ENCODE peak calls at places on chromosome 11, in five cellular contexts. A is GM12878, M is HCT116, V is H1, I is HepG2. K is an unnamed sample.

GRCh38 chr11:102241026-102241425 is 76.3 kb upstream of the BIRC3 start:
- DNase-seq in A (no peak), M (no peak), V (no peak), I (no peak), K (no peak)

GRCh38 chr11:1171985-1172728 is 14.4 kb downstream of the MUC5AC start:
- DNase-seq in A (no peak), M (no peak), V (no peak), I (no peak), K (no peak)

GRCh38 chr11:34150494-34151151 is 45.2 kb downstream of the NAT10 start:
- DNase-seq in A (no peak), M (no peak), V (no peak), I (no peak), K (no peak)

GRCh38 chr11:13465909-13466371 is 2.9 kb upstream of the BTBD10 start:
- DNase-seq in A (no peak), M (peak), V (no peak), I (peak), K (peak)

GRCh38 chr11:117621226-117621625 is 175.8 kb downstream of the DSCAML1 start:
- DNase-seq in A (no peak), M (peak), V (no peak), I (no peak), K (peak)

GRCh38 chr11:115134886-115135285 is 369.3 kb downstream of the CADM1 start:
- DNase-seq in A (no peak), M (no peak), V (no peak), I (no peak), K (no peak)

GRCh38 chr11:122652495-122652894 is 3.0 kb upstream of the UBASH3B start:
- DNase-seq in A (no peak), M (no peak), V (no peak), I (peak), K (no peak)

GRCh38 chr11:7892751-7893356 is 38.2 kb downstream of the OR10A6 start:
- DNase-seq in A (no peak), M (peak), V (no peak), I (peak), K (peak)

GRCh38 chr11:35013514-35014191 is 97.2 kb downstream of the PDHX start:
- DNase-seq in A (no peak), M (no peak), V (no peak), I (no peak), K (no peak)

GRCh38 chr11:131295986-131296385 is 74.4 kb upstream of the NTM start:
- DNase-seq in A (no peak), M (no peak), V (no peak), I (no peak), K (no peak)

GRCh38 chr11:82523141-82523540 is 210.5 kb downstream of the FAM181B start:
- DNase-seq in A (no peak), M (no peak), V (no peak), I (no peak), K (no peak)

GRCh38 chr11:88312665-88313064 is 24.9 kb downstream of the CTSC start:
- DNase-seq in A (no peak), M (no peak), V (no peak), I (no peak), K (no peak)

GRCh38 chr11:82981852-82982251 is 80.3 kb downstream of the DDIAS start:
- DNase-seq in A (no peak), M (no peak), V (no peak), I (no peak), K (no peak)

GRCh38 chr11:73314121-73314948 is 6.3 kb downstream of the ARHGEF17 start:
- DNase-seq in A (no peak), M (no peak), V (no peak), I (peak), K (no peak)

GRCh38 chr11:134476435-134477021 is 64.5 kb upstream of the B3GAT1 start:
- DNase-seq in A (no peak), M (no peak), V (peak), I (no peak), K (peak)

GRCh38 chr11:112961751-112962747 is 829 bp downstream of the NCAM1 start:
- DNase-seq in A (no peak), M (no peak), V (peak), I (no peak), K (no peak)

GRCh38 chr11:16242806-16243205 is 113.5 kb downstream of the SOX6 start:
- DNase-seq in A (no peak), M (no peak), V (no peak), I (no peak), K (no peak)

GRCh38 chr11:16252373-16252772 is 104.0 kb downstream of the SOX6 start:
- DNase-seq in A (no peak), M (no peak), V (no peak), I (peak), K (peak)

GRCh38 chr11:16248248-16248647 is 108.1 kb downstream of the SOX6 start:
- DNase-seq in A (no peak), M (no peak), V (no peak), I (no peak), K (no peak)
- TF ChIP-seq JUND in A (no peak), M (no peak), V (no peak), I (no peak), K (no peak)

GRCh38 chr11:66747480-66747879 is 18.5 kb upstream of the SPTBN2 start:
- DNase-seq in A (no peak), M (no peak), V (no peak), I (no peak), K (no peak)

GRCh38 chr11:66745356-66746235 is 16.6 kb upstream of the SPTBN2 start:
- DNase-seq in A (no peak), M (no peak), V (peak), I (no peak), K (peak)

GRCh38 chr11:66739983-66740382 is 11.0 kb upstream of the SPTBN2 start:
- DNase-seq in A (no peak), M (no peak), V (no peak), I (no peak), K (no peak)

GRCh38 chr11:66744485-66745355 is 15.7 kb upstream of the SPTBN2 start:
- DNase-seq in A (peak), M (peak), V (peak), I (peak), K (peak)

GRCh38 chr11:66743271-66743968 is 14.4 kb upstream of the SPTBN2 start:
- DNase-seq in A (no peak), M (no peak), V (no peak), I (no peak), K (no peak)
- TF ChIP-seq JUND in A (no peak), M (no peak), V (no peak), I (no peak), K (no peak)

DNA sequence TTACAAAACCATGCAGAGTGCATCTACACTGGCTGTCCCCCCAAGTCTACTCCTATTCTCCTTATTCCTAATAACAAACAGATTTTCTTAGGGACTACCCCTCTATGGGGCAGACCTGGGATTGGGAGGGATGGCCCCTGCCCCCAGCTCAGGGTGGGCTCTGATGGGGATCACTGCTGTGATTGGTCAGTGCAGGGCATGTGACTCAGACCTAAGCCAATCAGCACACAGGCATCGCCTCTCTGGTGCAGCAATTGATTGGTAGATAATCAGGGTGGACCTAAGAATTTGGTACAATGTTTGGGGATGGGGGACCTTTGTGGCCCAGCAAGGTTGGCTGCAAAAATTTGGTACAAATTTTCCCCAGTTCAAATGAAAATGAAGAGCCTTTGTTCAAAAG is 57.2 kb upstream of the SHANK2 start:
- DNase-seq in A (no peak), M (no peak), V (peak), I (no peak), K (no peak)
- TF ChIP-seq JUND in A (no peak), M (no peak), V (no peak), I (no peak), K (no peak)

DNA sequence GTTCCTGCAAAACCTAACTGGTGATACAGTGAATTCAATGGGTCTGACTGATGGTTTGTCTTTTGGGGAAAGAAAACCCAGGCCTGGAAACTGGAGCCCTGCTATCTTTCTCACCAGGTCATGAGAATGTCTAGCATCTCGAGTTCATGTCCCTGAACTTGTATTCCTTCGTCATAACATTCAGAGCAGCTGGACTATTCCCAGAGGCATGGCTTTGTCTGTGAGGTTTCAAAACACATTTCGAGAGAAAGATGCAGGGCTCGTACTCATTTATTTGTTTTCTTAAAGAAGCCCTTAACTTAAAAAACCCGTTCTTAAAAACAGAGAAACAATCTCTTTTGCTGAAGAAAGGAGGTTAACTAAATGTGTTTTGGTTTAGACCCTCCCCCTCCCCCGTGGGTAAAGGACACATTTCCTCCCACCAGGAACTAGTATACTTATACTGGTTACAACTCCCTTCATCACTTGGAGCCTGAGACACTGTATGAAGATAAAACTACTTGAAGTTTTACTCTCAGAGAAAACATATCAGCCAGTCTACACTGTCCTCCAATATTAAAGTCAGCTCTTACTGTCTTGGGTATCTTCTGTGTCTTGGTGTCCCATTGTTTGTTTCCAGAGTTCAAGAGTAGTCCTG is 43.2 kb downstream of the ME3 start:
- DNase-seq in A (no peak), M (no peak), V (no peak), I (no peak), K (no peak)
- TF ChIP-seq JUND in A (no peak), M (no peak), V (no peak), I (no peak), K (no peak)

DNA sequence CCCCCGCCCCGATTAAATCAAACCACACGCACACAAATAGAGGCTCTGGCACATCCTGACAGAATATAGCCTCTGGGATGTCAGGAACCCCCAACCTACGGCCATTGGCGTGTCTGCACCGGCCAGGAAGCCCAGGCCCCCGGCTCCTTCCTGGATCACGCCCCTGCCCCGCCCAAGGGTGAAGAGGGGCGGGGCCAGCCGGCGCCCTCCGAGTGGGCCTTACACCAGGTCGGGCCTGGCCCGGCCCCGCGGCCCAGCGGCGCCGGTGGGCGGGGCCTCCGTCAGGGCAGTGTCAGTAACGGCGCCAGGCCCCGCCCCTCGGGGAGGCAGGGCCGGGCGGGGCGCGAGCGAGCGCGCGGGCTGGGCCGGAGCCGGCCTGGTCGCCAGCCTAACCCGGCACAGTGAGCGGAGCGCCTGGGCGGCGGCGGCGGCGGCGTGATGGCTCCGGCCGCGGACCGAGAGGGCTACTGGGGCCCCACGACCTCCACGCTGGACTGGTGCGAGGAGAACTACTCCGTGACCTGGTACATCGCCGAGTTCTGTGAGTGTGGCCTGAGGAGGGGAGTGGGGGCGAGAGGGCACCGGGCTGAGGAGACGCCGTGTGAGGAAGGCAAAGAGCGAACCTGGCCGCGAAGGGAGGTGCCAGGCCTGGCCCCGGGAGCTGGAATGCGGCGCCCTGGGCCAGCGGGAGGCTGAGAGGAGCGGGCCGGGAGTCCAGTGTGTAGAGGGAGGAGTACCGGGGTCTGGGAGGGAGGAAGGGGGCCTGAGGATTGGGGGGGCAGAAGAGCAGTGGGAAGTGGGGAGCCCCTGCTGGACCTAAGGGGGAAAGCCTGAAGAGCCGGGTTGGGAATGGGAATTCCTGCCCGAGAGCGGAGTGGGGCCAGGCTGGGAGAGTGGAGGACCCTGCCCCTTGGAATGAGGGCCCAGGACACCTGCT is at the start of gene ACER3:
- DNase-seq in A (peak), M (peak), V (peak), I (peak), K (peak)
- TF ChIP-seq JUND in A (no peak), M (no peak), V (no peak), I (no peak), K (no peak)